ENCODE peak calls at places on chromosomes 13 and 19, in five cellular contexts. G, D, X, V and P are unnamed samples.

GRCh38 chr13:62702502-62702901 is 1286.9 kb upstream of the PCDH20 start:
- DNase-seq in G (no peak), D (no peak), X (no peak), V (no peak), P (no peak)

GRCh38 chr19:10520652-10521318 is 3.5 kb upstream of the S1PR5 start:
- DNase-seq in D (no peak), G (no peak), V (no peak), X (no peak), P (no peak)

GRCh38 chr13:113633485-113633873 is 24.5 kb downstream of the ATP4B start:
- DNase-seq in X (no peak), G (no peak), V (peak), D (no peak), P (no peak)

GRCh38 chr19:40129425-40129824 is 38.7 kb upstream of the ZNF780A start:
- DNase-seq in G (no peak), V (no peak), X (no peak), D (no peak), P (no peak)

GRCh38 chr13:64910061-64910460 is 2320.1 kb downstream of the PCDH9 start:
- DNase-seq in G (no peak), D (no peak), X (no peak), V (no peak), P (no peak)

GRCh38 chr13:77388944-77389616 is 62.2 kb upstream of the MYCBP2 start:
- DNase-seq in G (no peak), X (no peak), D (no peak), V (no peak), P (no peak)

GRCh38 chr19:32265991-32266390 is 79.4 kb upstream of the ZNF507 start:
- DNase-seq in V (no peak), G (no peak), X (no peak), D (no peak), P (no peak)

GRCh38 chr19:48962029-48962848 is 2.9 kb upstream of the FTL start:
- DNase-seq in X (no peak), G (no peak), D (peak), V (peak), P (peak)

GRCh38 chr13:76884571-76885202 is 1.5 kb downstream of the KCTD12 start:
- DNase-seq in D (no peak), V (no peak), G (peak), X (peak), P (no peak)

GRCh38 chr19:6820237-6820636 is 47.7 kb downstream of the VAV1 start:
- DNase-seq in G (no peak), X (no peak), V (no peak), D (no peak), P (no peak)

GRCh38 chr13:89628567-89628966 is 1718.9 kb upstream of the MIR17HG start:
- DNase-seq in V (no peak), G (no peak), D (no peak), X (no peak), P (no peak)

GRCh38 chr13:74026753-74027152 is 107.5 kb downstream of the KLF12 start:
- DNase-seq in G (peak), D (peak), X (no peak), V (no peak), P (peak)

GRCh38 chr19:5897189-5897969 is 6.2 kb downstream of the NDUFA11 start:
- DNase-seq in X (no peak), G (no peak), V (no peak), D (no peak), P (no peak)

GRCh38 chr19:10422846-10423245 is 2.5 kb downstream of the PDE4A start:
- DNase-seq in D (no peak), V (no peak), G (no peak), X (no peak), P (no peak)

GRCh38 chr13:66513728-66514127 is 716.4 kb downstream of the PCDH9 start:
- DNase-seq in G (peak), D (no peak), V (no peak), X (no peak), P (no peak)

GRCh38 chr13:53064721-53065120 is 36.1 kb downstream of the OLFM4 start:
- DNase-seq in V (no peak), X (no peak), G (no peak), D (no peak), P (no peak)

GRCh38 chr13:113145496-113145895 is 13.0 kb upstream of the PROZ start:
- DNase-seq in G (no peak), X (no peak), D (no peak), V (no peak), P (no peak)

GRCh38 chr13:34967851-34968562 is 25.9 kb downstream of the NBEA start:
- DNase-seq in G (peak), V (no peak), D (no peak), X (no peak), P (no peak)

GRCh38 chr19:10269333-10270179 is 1.4 kb upstream of the ICAM1 start:
- DNase-seq in D (peak), V (peak), G (peak), X (no peak), P (peak)

GRCh38 chr19:18385675-18386542 is at the start of gene GDF15:
- DNase-seq in V (peak), G (peak), X (no peak), D (no peak), P (peak)

GRCh38 chr19:39996218-39996810 is 546 bp upstream of the ZNF546 start:
- DNase-seq in X (peak), V (no peak), D (no peak), G (peak), P (peak)

GRCh38 chr13:48603375-48603774 is 50.4 kb upstream of the CYSLTR2 start:
- DNase-seq in D (no peak), X (no peak), G (no peak), V (no peak), P (no peak)

GRCh38 chr13:50788551-50788950 is 54.9 kb downstream of the DLEU7 start:
- DNase-seq in D (no peak), V (no peak), G (no peak), X (no peak), P (no peak)

GRCh38 chr19:50244695-50245094 is 41.3 kb downstream of the MYH14 start:
- DNase-seq in D (no peak), G (no peak), X (no peak), V (no peak), P (no peak)

GRCh38 chr13:60174113-60174512 is 10.4 kb upstream of the DIAPH3 start:
- DNase-seq in D (no peak), G (no peak), V (no peak), X (no peak), P (no peak)

GRCh38 chr19:44948763-44949374 is 3.0 kb downstream of the APOC2 start:
- DNase-seq in X (no peak), D (no peak), G (no peak), V (no peak), P (no peak)

GRCh38 chr13:67841071-67841470 is 610.9 kb upstream of the PCDH9 start:
- DNase-seq in D (no peak), X (no peak), G (no peak), V (no peak), P (no peak)

GRCh38 chr13:80463673-80464352 is 122.9 kb upstream of the SPRY2 start:
- DNase-seq in X (no peak), V (no peak), D (no peak), G (no peak), P (no peak)

GRCh38 chr13:42574435-42575311 is 721 bp downstream of the TNFSF11 start:
- DNase-seq in G (no peak), D (no peak), V (no peak), X (no peak), P (peak)

GRCh38 chr13:51902776-51903175 is 41.0 kb downstream of the CCDC70 start:
- DNase-seq in G (no peak), X (no peak), D (no peak), V (no peak), P (no peak)

GRCh38 chr13:25085125-25085742 is 10.7 kb upstream of the PABPC3 start:
- DNase-seq in V (no peak), X (peak), D (no peak), G (peak), P (peak)

GRCh38 chr19:8609210-8610040 is 1.1 kb downstream of the ADAMTS10 start:
- DNase-seq in D (no peak), V (peak), X (no peak), G (peak), P (no peak)

GRCh38 chr13:20582026-20582425 is 15.1 kb downstream of the IFT88 start:
- DNase-seq in G (no peak), X (no peak), V (no peak), D (no peak), P (no peak)

GRCh38 chr19:5074418-5074817 is 105.5 kb downstream of the KDM4B start:
- DNase-seq in X (no peak), G (no peak), D (peak), V (no peak), P (no peak)

GRCh38 chr19:16458391-16459128 is 13.2 kb downstream of the EPS15L1 start:
- DNase-seq in V (no peak), G (no peak), X (no peak), D (no peak), P (no peak)

GRCh38 chr19:34306213-34306661 is 51.9 kb downstream of the GARRE1 start:
- DNase-seq in V (no peak), X (no peak), G (no peak), D (no peak), P (no peak)

DNA sequence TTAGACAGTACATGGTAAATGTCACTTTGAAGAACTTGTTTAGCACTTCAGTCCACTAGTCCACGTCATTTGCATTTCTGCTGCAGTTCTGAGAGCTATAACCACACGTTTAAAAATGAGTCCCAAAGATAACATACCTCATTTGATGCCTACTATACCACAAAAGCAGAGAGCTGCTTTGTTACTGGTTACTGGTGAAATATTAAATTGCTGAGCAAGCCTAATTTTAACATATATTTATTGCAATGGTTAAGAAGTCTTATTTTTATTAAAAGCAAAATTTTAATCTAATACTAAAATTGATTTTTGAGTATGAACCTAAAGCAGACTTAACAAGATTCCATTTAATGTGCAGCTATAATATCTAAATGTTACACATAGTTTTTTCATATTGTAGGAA is 1949.7 kb upstream of the PRR20A start:
- DNase-seq in D (no peak), V (no peak), X (no peak), G (no peak), P (no peak)
- TF ChIP-seq CTCF in D (no peak), V (no peak), X (no peak), G (no peak), P (no peak)

DNA sequence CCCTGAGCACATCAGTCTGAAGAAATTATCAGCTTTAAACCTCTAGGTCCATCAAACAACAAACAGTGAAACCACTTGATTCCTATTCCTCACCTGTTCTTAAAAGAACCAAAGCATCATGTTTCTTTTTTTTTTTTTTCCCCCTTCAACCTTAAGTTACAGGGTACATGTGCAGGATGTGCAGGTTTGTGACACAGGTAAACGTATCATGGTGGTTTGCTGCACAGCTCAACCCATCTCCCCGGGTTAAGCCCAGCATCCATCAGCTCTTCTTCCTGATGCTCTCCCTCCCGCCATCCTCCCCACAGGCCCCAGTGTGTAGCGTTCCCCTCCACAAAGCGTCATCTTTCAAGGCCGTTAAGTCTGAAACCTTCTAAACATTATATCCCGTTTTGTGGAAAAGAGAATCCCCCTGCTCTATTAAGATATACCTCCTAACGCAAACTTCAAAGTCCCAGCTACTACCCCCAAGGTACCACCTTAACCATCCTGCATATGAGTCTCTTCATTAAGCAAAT is 10.9 kb downstream of the USP12 start:
- DNase-seq in V (no peak), G (no peak), X (no peak), D (no peak), P (no peak)
- TF ChIP-seq CTCF in V (no peak), G (no peak), X (no peak), D (no peak), P (no peak)

GRCh38 chr13:33050161-33050560 is 33.9 kb downstream of the KL start:
- DNase-seq in X (no peak), D (no peak), V (no peak), G (no peak), P (no peak)
- TF ChIP-seq CTCF in X (no peak), D (no peak), V (no peak), G (no peak), P (no peak)

DNA sequence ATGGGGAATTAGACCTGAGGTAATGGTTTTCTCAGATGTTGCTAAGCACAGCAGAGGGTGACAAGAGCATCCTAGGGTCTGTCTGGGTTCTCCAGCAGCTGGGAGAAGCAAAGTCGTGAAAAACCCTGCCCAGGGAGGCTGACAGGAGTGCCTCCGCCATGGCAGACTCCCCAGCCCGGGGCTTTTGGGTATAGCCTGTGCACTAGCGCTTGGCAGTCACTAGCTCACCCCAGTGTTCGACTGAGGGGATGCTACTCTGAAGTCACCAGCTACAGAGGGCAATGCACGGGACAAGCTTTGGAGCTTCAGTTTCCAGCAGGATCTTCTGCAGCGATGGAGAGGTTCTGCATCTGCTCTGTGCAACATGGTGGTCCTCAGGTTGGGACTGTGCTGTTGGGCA is 87.5 kb downstream of the ING1 start:
- DNase-seq in V (no peak), X (no peak), G (no peak), D (no peak), P (no peak)
- TF ChIP-seq CTCF in V (no peak), X (no peak), G (no peak), D (no peak), P (no peak)

GRCh38 chr13:29730253-29730652 is 120.2 kb downstream of the UBL3 start:
- DNase-seq in X (no peak), V (no peak), G (no peak), D (no peak), P (no peak)
- TF ChIP-seq CTCF in X (no peak), V (no peak), G (no peak), D (no peak), P (no peak)

GRCh38 chr13:107370036-107370785 is 802.3 kb upstream of the ARGLU1 start:
- DNase-seq in X (no peak), D (no peak), V (no peak), G (peak), P (no peak)

GRCh38 chr13:107364658-107365057 is 796.7 kb upstream of the ARGLU1 start:
- DNase-seq in D (no peak), V (no peak), X (no peak), G (no peak), P (no peak)

GRCh38 chr13:107367258-107367657 is 799.3 kb upstream of the ARGLU1 start:
- DNase-seq in V (no peak), D (no peak), G (no peak), X (no peak), P (no peak)

GRCh38 chr13:107361666-107362065 is 793.7 kb upstream of the ARGLU1 start:
- DNase-seq in D (no peak), G (no peak), V (no peak), X (no peak), P (no peak)

GRCh38 chr13:107365466-107366215 is 797.7 kb upstream of the ARGLU1 start:
- DNase-seq in X (no peak), G (peak), D (no peak), V (no peak), P (no peak)
- TF ChIP-seq CTCF in X (no peak), G (no peak), D (no peak), V (no peak), P (no peak)

GRCh38 chr13:22275393-22275792 is 604.5 kb downstream of the FGF9 start:
- DNase-seq in X (no peak), G (no peak), V (no peak), D (no peak), P (no peak)
- TF ChIP-seq CTCF in X (no peak), G (no peak), V (no peak), D (no peak), P (no peak)

DNA sequence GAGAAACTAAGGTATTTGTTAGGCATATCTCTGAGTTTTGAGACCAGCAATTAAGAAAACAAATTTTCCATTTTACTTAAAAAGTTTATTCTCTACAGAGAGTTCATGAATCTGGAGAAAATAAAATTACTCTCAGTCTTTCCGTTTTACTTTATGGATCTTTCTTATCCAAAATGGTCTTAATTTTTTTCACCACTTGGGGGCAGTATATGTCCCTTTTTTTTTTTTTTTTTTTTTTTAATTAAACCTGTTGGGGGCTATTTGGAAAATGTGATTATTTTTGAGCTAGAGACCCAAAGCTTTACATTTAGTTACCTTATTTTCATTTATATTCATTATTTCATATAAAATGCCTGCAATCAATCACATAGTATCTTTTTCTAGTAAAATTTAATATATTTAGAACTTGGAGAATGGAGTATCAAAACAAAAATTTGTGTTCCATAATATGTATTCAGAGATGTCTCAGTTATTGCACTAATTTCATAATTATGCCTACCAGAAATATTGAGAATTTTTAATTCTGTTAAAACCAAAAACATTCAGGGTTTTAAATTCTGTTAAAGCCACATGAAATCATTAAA is 27.1 kb downstream of the PIBF1 start:
- DNase-seq in X (no peak), G (peak), D (no peak), V (no peak), P (peak)
- TF ChIP-seq CTCF in X (no peak), G (peak), D (peak), V (peak), P (peak)

DNA sequence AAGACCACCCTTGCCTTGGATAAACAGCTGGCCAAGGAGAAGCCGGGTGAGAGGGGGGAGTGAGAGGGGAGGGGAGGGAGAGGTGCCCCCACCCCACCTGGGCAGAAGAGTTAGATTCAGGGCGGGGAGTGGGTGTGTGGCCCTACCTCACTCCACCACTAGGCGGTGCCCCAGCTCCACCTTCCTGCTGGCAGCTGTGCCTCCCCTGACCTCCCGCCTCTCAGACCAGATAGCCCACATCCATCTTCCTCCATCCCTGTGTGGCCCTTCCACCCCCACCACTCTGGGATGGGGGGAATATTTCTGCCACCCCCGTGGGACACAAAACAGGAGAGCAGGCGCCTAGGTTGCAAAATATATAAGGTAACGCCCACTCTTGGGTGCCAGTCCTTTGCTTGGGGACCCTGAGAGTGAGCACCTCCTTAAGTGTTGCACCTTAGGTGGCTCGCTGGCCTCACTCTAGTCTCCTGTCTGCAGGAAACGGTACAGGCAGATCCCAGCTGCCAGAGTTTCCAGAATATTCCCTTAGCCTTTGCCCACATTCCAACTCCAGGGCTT is 13.8 kb upstream of the EHD2 start:
- DNase-seq in X (no peak), V (peak), D (no peak), G (no peak), P (peak)
- TF ChIP-seq CTCF in X (peak), V (peak), D (peak), G (peak), P (peak)